ENCODE peak calls at places on chromosomes 12 and 14, in four cellular contexts. H, N, Y and F are unnamed samples.
A peak's percentile ranks its signal among the peaks of the same experiment; 100 is the strongest.

GRCh38 chr12:112686373-112686772 is 105.2 kb upstream of the RPH3A start:
- DNase-seq in H (no peak), N (no peak), Y (no peak), F (no peak)

GRCh38 chr12:107351716-107352115 is 258.4 kb upstream of the CRY1 start:
- DNase-seq in H (no peak), N (no peak), Y (no peak), F (no peak)

GRCh38 chr14:93086441-93087055 is 29.2 kb downstream of the ITPK1 start:
- DNase-seq in H (no peak), N (no peak), Y (no peak), F (peak; percentile 68)

GRCh38 chr12:93682846-93683261 is 5.7 kb downstream of the CRADD start:
- DNase-seq in H (no peak), N (no peak), Y (no peak), F (no peak)

GRCh38 chr12:1908758-1909157 is 9.7 kb downstream of the CACNA2D4 start:
- DNase-seq in H (no peak), N (no peak), Y (no peak), F (no peak)

GRCh38 chr12:53205747-53206146 is 1.3 kb downstream of the ITGB7 start:
- DNase-seq in H (peak; percentile 44), N (no peak), Y (no peak), F (peak; percentile 92)

GRCh38 chr12:108214486-108214885 is 85.4 kb downstream of the WSCD2 start:
- DNase-seq in H (no peak), N (peak; percentile 19), Y (no peak), F (peak; percentile 38)

GRCh38 chr12:68236421-68237059 is 10.9 kb upstream of the IL26 start:
- DNase-seq in H (peak; percentile 6), N (peak; percentile 61), Y (no peak), F (peak; percentile 54)

GRCh38 chr12:67426067-67426466 is 156.9 kb downstream of the CAND1 start:
- DNase-seq in H (no peak), N (no peak), Y (peak; percentile 80), F (no peak)

GRCh38 chr12:9049520-9050133 is 60.3 kb downstream of the KLRG1 start:
- DNase-seq in H (no peak), N (peak; percentile 89), Y (no peak), F (peak; percentile 27)

GRCh38 chr12:125140239-125140917 is 75.1 kb downstream of the AACS start:
- DNase-seq in H (no peak), N (no peak), Y (peak; percentile 5), F (no peak)

GRCh38 chr12:94663702-94664101 is 13.3 kb upstream of the TMCC3 start:
- DNase-seq in H (no peak), N (no peak), Y (no peak), F (no peak)

GRCh38 chr12:80821513-80822000 is 104.8 kb downstream of the MYF5 start:
- DNase-seq in H (no peak), N (peak; percentile 55), Y (no peak), F (no peak)

GRCh38 chr14:79745046-79745445 is 466.3 kb downstream of the DIO2 start:
- DNase-seq in H (no peak), N (no peak), Y (no peak), F (no peak)

GRCh38 chr12:79451365-79451764 is 239.4 kb downstream of the PAWR start:
- DNase-seq in H (no peak), N (no peak), Y (no peak), F (no peak)

GRCh38 chr12:5374691-5375090 is 57.2 kb upstream of the NTF3 start:
- DNase-seq in H (no peak), N (no peak), Y (no peak), F (no peak)

GRCh38 chr12:24950231-24950834 is 1.4 kb upstream of the BCAT1 start:
- DNase-seq in H (no peak), N (peak; percentile 19), Y (no peak), F (no peak)

GRCh38 chr14:63276492-63277342 is 42.0 kb downstream of the GPHB5 start:
- DNase-seq in H (no peak), N (peak; percentile 37), Y (peak; percentile 5), F (peak; percentile 7)

GRCh38 chr14:25833341-25834121 is 764.3 kb downstream of the NOVA1 start:
- DNase-seq in H (no peak), N (peak; percentile 57), Y (no peak), F (peak; percentile 9)

GRCh38 chr12:106074706-106075392 is 63.9 kb downstream of the NUAK1 start:
- DNase-seq in H (no peak), N (no peak), Y (peak; percentile 77), F (no peak)

GRCh38 chr14:50631408-50631821 is 36.7 kb downstream of the SAV1 start:
- DNase-seq in H (no peak), N (no peak), Y (no peak), F (no peak)

GRCh38 chr12:97560766-97561165 is 98.2 kb downstream of the RMST start:
- DNase-seq in H (no peak), N (no peak), Y (no peak), F (no peak)

GRCh38 chr14:100850841-100851585 is 25.1 kb downstream of the MEG3 start:
- DNase-seq in H (peak; percentile 72), N (peak; percentile 78), Y (no peak), F (peak; percentile 88)

GRCh38 chr14:31243860-31244259 is 36.3 kb upstream of the HECTD1 start:
- DNase-seq in H (no peak), N (no peak), Y (peak; percentile 47), F (peak; percentile 23)

GRCh38 chr12:129483494-129483893 is 420.3 kb downstream of the TMEM132D start:
- DNase-seq in H (no peak), N (no peak), Y (no peak), F (no peak)

GRCh38 chr12:121718653-121719239 is 6.2 kb downstream of the TMEM120B start:
- DNase-seq in H (no peak), N (peak; percentile 76), Y (no peak), F (peak; percentile 37)

GRCh38 chr14:44788612-44789011 is 173.1 kb downstream of the KLHL28 start:
- DNase-seq in H (no peak), N (no peak), Y (no peak), F (no peak)